ENCODE peak calls at places on chromosomes 4 and X, in six cellular contexts. R, S, E, T, N and D are unnamed samples.

GRCh38 chr4:27397886-27398285 is 537.2 kb downstream of the STIM2 start:
- DNase-seq in N (no peak), S (no peak), R (no peak), T (no peak), E (no peak), D (no peak)

GRCh38 chr4:183905081-183905592 is at the start of gene STOX2:
- DNase-seq in N (no peak), S (no peak), T (peak), E (peak), R (peak), D (peak)

GRCh38 chr4:181662383-181662782 is 580.8 kb upstream of the TENM3 start:
- DNase-seq in E (no peak), R (no peak), S (no peak), N (no peak), T (no peak), D (no peak)

GRCh38 chrX:123731258-123731986 is 1.4 kb downstream of the THOC2 start:
- DNase-seq in T (no peak), E (no peak), S (no peak), N (no peak), R (peak), D (no peak)

GRCh38 chr4:128524311-128524710 is 236.7 kb upstream of the PGRMC2 start:
- DNase-seq in T (peak), S (no peak), E (no peak), R (no peak), N (no peak), D (no peak)

GRCh38 chrX:18291006-18291545 is 63.4 kb downstream of the SCML2 start:
- DNase-seq in S (no peak), R (no peak), T (no peak), E (no peak), N (no peak), D (no peak)

GRCh38 chr4:56995525-56995924 is 16.8 kb downstream of the POLR2B start:
- DNase-seq in S (no peak), N (no peak), R (no peak), E (no peak), T (peak), D (no peak)

GRCh38 chrX:70166601-70167590 is 10.4 kb upstream of the DGAT2L6 start:
- DNase-seq in E (no peak), N (no peak), R (no peak), T (no peak), S (no peak), D (no peak)

GRCh38 chr4:123463869-123464268 is 67.3 kb downstream of the SPRY1 start:
- DNase-seq in N (peak), E (no peak), T (no peak), S (no peak), R (no peak), D (no peak)

GRCh38 chr4:8385611-8386010 is 54.9 kb downstream of the ACOX3 start:
- DNase-seq in T (no peak), E (no peak), R (no peak), S (no peak), N (no peak), D (no peak)

GRCh38 chrX:153733651-153734240 is 9.1 kb downstream of the ABCD1 start:
- DNase-seq in S (no peak), N (no peak), R (no peak), T (no peak), E (no peak), D (no peak)

GRCh38 chr4:148435654-148436406 is 6.4 kb downstream of the NR3C2 start:
- DNase-seq in T (no peak), N (no peak), E (no peak), S (no peak), R (no peak), D (no peak)

GRCh38 chrX:12002876-12003275 is 135.4 kb upstream of the FRMPD4 start:
- DNase-seq in S (no peak), T (no peak), R (no peak), E (no peak), N (no peak), D (no peak)

GRCh38 chrX:23554304-23554703 is 113.0 kb upstream of the PRDX4 start:
- DNase-seq in N (no peak), E (no peak), R (peak), S (no peak), T (no peak), D (no peak)

GRCh38 chr4:14415146-14415545 is 587.1 kb upstream of the CPEB2 start:
- DNase-seq in T (no peak), S (no peak), N (no peak), R (no peak), E (no peak), D (no peak)